ENCODE peak calls at places on chromosomes 16 and 17, in five cellular contexts. A is IMR-90; D is sigmoid colon; H is CD8-positive, alpha-beta T cell; L is BE2C. F is an unnamed sample.

GRCh38 chr16:1149101-1149636 is 3.7 kb upstream of the CACNA1H start:
- DNase-seq in H (no peak), A (no peak), D (no peak), L (no peak), F (no peak)

GRCh38 chr16:86874141-86874540 is 295.8 kb downstream of the FOXL1 start:
- DNase-seq in H (no peak), A (no peak), D (no peak), L (peak; percentile 23), F (no peak)

GRCh38 chr17:79366988-79367571 is 243.8 kb downstream of the RBFOX3 start:
- DNase-seq in H (no peak), A (no peak), D (no peak), L (no peak), F (no peak)

GRCh38 chr17:59074494-59074893 is 32.2 kb downstream of the TRIM37 start:
- DNase-seq in H (no peak), D (no peak), L (no peak), A (peak; percentile 81), F (no peak)

GRCh38 chr17:43877451-43878155 is 29.7 kb downstream of the MPP2 start:
- DNase-seq in L (no peak), D (no peak), A (no peak), H (no peak), F (no peak)

GRCh38 chr17:10071141-10071540 is 127.3 kb downstream of the GAS7 start:
- DNase-seq in A (no peak), H (no peak), D (peak; percentile 22), L (no peak), F (no peak)

GRCh38 chr17:34756670-34757021 is 177.3 kb downstream of the TMEM132E start:
- DNase-seq in L (peak; percentile 69), H (no peak), A (no peak), D (peak; percentile 56), F (no peak)

GRCh38 chr17:1532836-1533602 is 16.6 kb upstream of the INPP5K start:
- DNase-seq in D (no peak), L (peak; percentile 34), A (no peak), H (peak; percentile 57), F (no peak)

GRCh38 chr16:12276631-12277030 is 300.1 kb downstream of the SNX29 start:
- DNase-seq in D (no peak), L (no peak), H (no peak), A (no peak), F (no peak)

GRCh38 chr16:85225291-85225690 is 113.0 kb upstream of the CIBAR2 start:
- DNase-seq in D (no peak), L (no peak), H (no peak), A (no peak), F (no peak)

GRCh38 chr16:84746875-84747274 is 47.1 kb downstream of the USP10 start:
- DNase-seq in L (no peak), H (no peak), A (no peak), D (no peak), F (no peak)

GRCh38 chr17:14121952-14122351 is 52.6 kb downstream of the COX10 start:
- DNase-seq in D (no peak), A (no peak), H (no peak), L (no peak), F (no peak)

GRCh38 chr17:78392295-78392694 is 13.8 kb downstream of the PGS1 start:
- DNase-seq in A (no peak), L (no peak), D (no peak), H (no peak), F (no peak)

GRCh38 chr16:23081675-23082119 is 67.6 kb downstream of the USP31 start:
- DNase-seq in D (no peak), A (peak; percentile 35), L (no peak), H (no peak), F (no peak)

GRCh38 chr16:51159864-51160263 is 8.8 kb upstream of the SALL1 start:
- DNase-seq in D (no peak), H (no peak), A (no peak), L (no peak), F (no peak)

GRCh38 chr16:30491744-30492308 is 19.3 kb downstream of the ITGAL start:
- DNase-seq in L (no peak), H (no peak), D (no peak), A (peak; percentile 83), F (no peak)

DNA sequence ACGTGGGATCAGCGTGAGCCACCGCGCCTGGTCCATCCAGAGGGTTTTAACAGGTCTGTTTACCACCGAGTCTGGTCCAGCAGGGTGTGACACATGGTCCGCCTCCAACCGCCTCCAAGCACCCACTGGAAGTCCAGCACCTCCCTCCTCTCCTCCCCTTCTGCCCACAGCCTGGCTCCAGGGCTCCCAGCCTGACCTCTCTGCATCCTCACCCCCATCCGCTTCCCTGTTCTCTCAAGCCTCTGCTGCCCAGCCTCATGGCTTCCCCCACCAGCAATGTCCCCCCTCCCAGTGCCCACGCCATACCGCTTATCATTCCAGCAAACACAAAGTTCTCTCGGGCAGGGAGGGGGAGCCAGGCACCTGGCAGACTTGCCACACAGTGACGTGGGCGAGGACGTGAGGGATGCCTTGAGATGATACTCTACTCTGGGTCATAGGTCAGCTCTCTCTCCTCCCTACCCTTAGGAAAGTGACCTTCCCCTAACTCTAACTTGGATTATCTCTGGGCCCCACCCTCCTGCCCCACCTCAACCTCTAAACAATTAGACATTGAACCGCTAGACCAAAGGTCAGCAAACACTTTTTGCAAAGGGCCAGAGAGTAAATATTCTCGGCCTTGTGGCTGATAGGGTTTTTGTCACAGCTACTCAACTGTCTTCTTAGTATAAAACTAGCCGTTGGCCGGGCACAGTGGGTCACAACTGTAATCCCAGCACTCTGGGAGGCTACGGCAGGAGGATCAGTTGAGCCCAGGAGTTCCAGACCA is 23.1 kb downstream of the CDC42EP4 start:
- DNase-seq in D (peak; percentile 86), H (no peak), A (no peak), L (no peak), F (peak; percentile 76)
- H3K4me1 ChIP-seq in D (peaks cover 100% of the 10 kb centered on the region), H (peaks cover 4% of the 10 kb centered on the region), A (peaks cover 46% of the 10 kb centered on the region), L (peaks cover 15% of the 10 kb centered on the region), F (peaks cover 100% of the 10 kb centered on the region)

GRCh38 chr17:31741371-31741770 is 117.7 kb downstream of the COPRS start:
- DNase-seq in D (no peak), H (no peak), L (no peak), A (no peak), F (no peak)

GRCh38 chr17:31745964-31746650 is 112.9 kb downstream of the COPRS start:
- DNase-seq in H (no peak), L (no peak), D (no peak), A (no peak), F (no peak)

GRCh38 chr17:31740611-31741082 is 118.4 kb downstream of the COPRS start:
- DNase-seq in A (peak; percentile 91), H (no peak), D (no peak), L (no peak), F (no peak)

GRCh38 chr17:31744541-31744951 is 114.5 kb downstream of the COPRS start:
- DNase-seq in A (no peak), H (no peak), L (no peak), D (no peak), F (no peak)

DNA sequence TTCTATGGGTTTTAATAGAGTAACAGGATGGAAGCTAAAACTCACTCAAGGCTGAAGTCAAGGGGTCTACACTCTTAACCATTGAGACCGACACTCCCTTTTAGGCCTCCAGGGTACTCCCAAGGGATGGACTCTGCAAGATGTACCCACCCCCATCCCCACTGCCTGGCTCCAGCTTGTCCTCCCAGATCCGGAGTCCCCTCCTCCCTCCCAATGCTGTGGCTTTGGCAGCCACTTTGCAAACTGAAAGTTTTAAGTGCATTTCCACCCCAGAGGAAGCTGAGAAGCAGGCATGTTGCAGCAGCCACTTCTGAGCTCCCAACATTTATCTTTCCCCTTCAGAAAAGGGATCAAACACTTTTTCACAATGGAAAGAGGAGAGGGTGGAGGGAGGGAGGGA is 115.3 kb downstream of the COPRS start:
- DNase-seq in H (no peak), A (peak; percentile 28), L (no peak), D (no peak), F (no peak)
- H3K4me1 ChIP-seq in H (no peaks in the 10 kb centered on the region), A (peaks cover 35% of the 10 kb centered on the region), L (no peaks in the 10 kb centered on the region), D (peaks cover 63% of the 10 kb centered on the region), F (peaks cover 68% of the 10 kb centered on the region)

GRCh38 chr17:63275318-63275967 is 170.7 kb downstream of the CYB561 start:
- DNase-seq in L (no peak), D (no peak), H (no peak), A (peak; percentile 99), F (no peak)

GRCh38 chr17:63275968-63276349 is 170.1 kb downstream of the CYB561 start:
- DNase-seq in A (no peak), H (no peak), D (no peak), L (no peak), F (no peak)

GRCh38 chr17:63276821-63277220 is 169.3 kb downstream of the CYB561 start:
- DNase-seq in A (no peak), L (no peak), D (no peak), H (no peak), F (no peak)

GRCh38 chr17:63277629-63278028 is 168.5 kb downstream of the CYB561 start:
- DNase-seq in D (no peak), A (no peak), L (no peak), H (no peak), F (no peak)

DNA sequence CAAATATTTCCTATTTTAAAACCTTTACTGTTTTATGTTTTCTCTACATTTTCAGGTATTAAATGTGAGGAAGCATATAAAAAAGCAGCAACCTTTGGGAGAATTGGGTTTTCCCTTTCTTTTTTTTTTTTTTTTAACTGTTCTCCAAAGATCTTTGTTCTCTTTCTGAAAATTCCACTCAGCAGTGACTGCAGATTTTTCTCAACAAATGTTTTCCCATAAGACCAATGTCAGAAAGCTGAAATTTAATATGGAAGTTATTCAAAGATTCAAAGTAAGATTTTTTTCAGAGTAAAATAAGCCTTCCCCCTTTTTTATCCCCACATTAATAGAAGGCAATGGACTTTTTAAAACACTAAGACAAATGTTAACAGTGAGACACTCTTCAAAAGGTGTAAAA is 169.7 kb downstream of the CYB561 start:
- DNase-seq in D (no peak), H (no peak), L (no peak), A (no peak), F (no peak)
- H3K4me1 ChIP-seq in D (peaks cover 7% of the 10 kb centered on the region), H (no peaks in the 10 kb centered on the region), L (no peaks in the 10 kb centered on the region), A (peaks cover 14% of the 10 kb centered on the region), F (peaks cover 11% of the 10 kb centered on the region)

GRCh38 chr17:50642071-50642721 is 7.5 kb downstream of the ABCC3 start:
- DNase-seq in A (no peak), L (no peak), D (no peak), H (no peak), F (no peak)
- H3K4me1 ChIP-seq in A (peaks cover 31% of the 10 kb centered on the region), L (peaks cover 33% of the 10 kb centered on the region), D (peaks cover 32% of the 10 kb centered on the region), H (no peaks in the 10 kb centered on the region), F (peaks cover 22% of the 10 kb centered on the region)

GRCh38 chr17:48246623-48247022 is 139.1 kb downstream of the SNX11 start:
- DNase-seq in L (no peak), D (no peak), A (peak; percentile 34), H (no peak), F (no peak)
- H3K4me1 ChIP-seq in L (no peaks in the 10 kb centered on the region), D (no peaks in the 10 kb centered on the region), A (peaks cover 4% of the 10 kb centered on the region), H (peaks cover 24% of the 10 kb centered on the region), F (peaks cover 29% of the 10 kb centered on the region)

DNA sequence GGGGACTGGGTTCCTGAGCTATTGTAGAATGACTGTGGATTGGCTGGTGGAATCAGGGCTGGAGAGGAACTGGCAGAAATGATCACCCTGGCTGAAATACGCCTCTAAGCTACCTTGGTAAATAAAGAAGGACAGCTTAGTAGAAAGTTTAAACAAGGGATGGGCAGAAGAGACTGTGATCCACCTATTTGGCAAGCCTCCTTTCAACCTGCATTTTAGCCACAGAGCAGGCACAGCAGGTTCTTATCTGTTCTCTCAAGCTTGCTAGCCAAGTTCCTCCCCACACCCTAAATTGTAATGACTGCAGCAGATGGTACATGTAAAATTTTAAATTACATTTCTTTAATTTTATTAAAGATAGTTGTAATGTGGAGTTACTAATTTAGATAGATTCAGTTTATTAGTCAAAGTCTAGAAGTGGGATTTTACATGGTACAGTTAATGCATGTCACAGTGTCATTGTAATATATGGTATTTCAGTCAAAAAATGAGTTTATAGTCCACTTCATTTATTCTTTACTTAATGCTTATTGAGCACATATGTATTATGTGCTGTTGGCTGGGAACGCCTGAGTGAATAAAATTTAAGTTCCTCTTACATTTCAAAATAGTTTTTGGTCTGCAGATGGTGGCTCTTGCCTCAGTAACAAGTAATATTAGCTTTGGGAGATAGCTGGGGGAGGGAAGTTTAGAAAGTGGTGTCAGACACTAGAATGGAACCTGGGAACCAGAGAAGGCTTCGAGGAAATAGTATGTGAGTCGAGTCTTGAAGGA is 11.2 kb downstream of the EPN2 start:
- DNase-seq in A (no peak), L (no peak), H (no peak), D (no peak), F (no peak)
- H3K4me1 ChIP-seq in A (peaks cover 16% of the 10 kb centered on the region), L (peaks cover 18% of the 10 kb centered on the region), H (no peaks in the 10 kb centered on the region), D (peaks cover 65% of the 10 kb centered on the region), F (peaks cover 94% of the 10 kb centered on the region)

F was measured in left ventricle myocardium inferior.